ENCODE peak calls at places on chromosomes 1 and 21, in four cellular contexts. H is HFF-Myc, C is IMR-90, P is left lung. I is an unnamed sample.

GRCh38 chr1:115189814-115190541 is 100.7 kb upstream of the TSPAN2 start:
- DNase-seq in H (peak; percentile 98), C (peak; percentile 95), P (no peak), I (no peak)

GRCh38 chr1:155327981-155328380 is 7.3 kb downstream of the RUSC1 start:
- DNase-seq in H (no peak), C (no peak), P (no peak), I (no peak)

GRCh38 chr1:245718951-245719350 is 564.2 kb downstream of the KIF26B start:
- DNase-seq in P (no peak), C (no peak), H (no peak), I (no peak)

GRCh38 chr1:173444757-173445156 is 32.4 kb upstream of the PRDX6 start:
- DNase-seq in H (no peak), P (no peak), C (no peak), I (no peak)

GRCh38 chr1:202002447-202002846 is 7.9 kb upstream of the ELF3 start:
- DNase-seq in P (no peak), H (no peak), C (no peak), I (no peak)

GRCh38 chr21:27329255-27329851 is 362.5 kb upstream of the ADAMTS5 start:
- DNase-seq in C (peak; percentile 82), H (no peak), P (no peak), I (peak; percentile 31)

GRCh38 chr1:20711285-20712209 is 6.3 kb downstream of the KIF17 start:
- DNase-seq in P (no peak), H (no peak), C (no peak), I (no peak)

GRCh38 chr1:51957618-51958017 is 32.9 kb downstream of the RAB3B start:
- DNase-seq in C (no peak), P (no peak), H (no peak), I (peak; percentile 43)

GRCh38 chr1:112141301-112141700 is 151.8 kb upstream of the KCND3 start:
- DNase-seq in C (no peak), H (no peak), P (no peak), I (no peak)

GRCh38 chr1:16183157-16183556 is 27.3 kb upstream of the EPHA2 start:
- DNase-seq in C (peak; percentile 78), P (peak; percentile 83), H (no peak), I (no peak)

GRCh38 chr1:211885746-211886522 is 55.4 kb upstream of the LPGAT1 start:
- DNase-seq in H (no peak), C (no peak), P (no peak), I (no peak)

GRCh38 chr1:36638268-36638667 is 155.6 kb upstream of the CSF3R start:
- DNase-seq in P (no peak), H (no peak), C (peak; percentile 55), I (no peak)

GRCh38 chr1:36968730-36969129 is 65.6 kb downstream of the GRIK3 start:
- DNase-seq in C (no peak), H (no peak), P (no peak), I (no peak)

GRCh38 chr1:23370744-23371710 is 1.4 kb upstream of the ZNF436 start:
- DNase-seq in C (no peak), H (no peak), P (no peak), I (no peak)

GRCh38 chr1:19429611-19430010 is 55.7 kb downstream of the CAPZB start:
- DNase-seq in P (no peak), H (no peak), C (no peak), I (no peak)

GRCh38 chr1:68197891-68198290 is 34.4 kb downstream of the WLS start:
- DNase-seq in P (no peak), C (peak; percentile 49), H (no peak), I (peak; percentile 50)

GRCh38 chr21:40118527-40118926 is 251.3 kb downstream of the PCP4 start:
- DNase-seq in P (no peak), C (no peak), H (no peak), I (no peak)

GRCh38 chr1:8155528-8156186 is 129.5 kb upstream of the ERRFI1 start:
- DNase-seq in P (no peak), H (no peak), C (peak; percentile 31), I (no peak)

GRCh38 chr1:18643154-18644012 is 12.7 kb downstream of the PAX7 start:
- DNase-seq in C (no peak), H (no peak), P (no peak), I (no peak)

DNA sequence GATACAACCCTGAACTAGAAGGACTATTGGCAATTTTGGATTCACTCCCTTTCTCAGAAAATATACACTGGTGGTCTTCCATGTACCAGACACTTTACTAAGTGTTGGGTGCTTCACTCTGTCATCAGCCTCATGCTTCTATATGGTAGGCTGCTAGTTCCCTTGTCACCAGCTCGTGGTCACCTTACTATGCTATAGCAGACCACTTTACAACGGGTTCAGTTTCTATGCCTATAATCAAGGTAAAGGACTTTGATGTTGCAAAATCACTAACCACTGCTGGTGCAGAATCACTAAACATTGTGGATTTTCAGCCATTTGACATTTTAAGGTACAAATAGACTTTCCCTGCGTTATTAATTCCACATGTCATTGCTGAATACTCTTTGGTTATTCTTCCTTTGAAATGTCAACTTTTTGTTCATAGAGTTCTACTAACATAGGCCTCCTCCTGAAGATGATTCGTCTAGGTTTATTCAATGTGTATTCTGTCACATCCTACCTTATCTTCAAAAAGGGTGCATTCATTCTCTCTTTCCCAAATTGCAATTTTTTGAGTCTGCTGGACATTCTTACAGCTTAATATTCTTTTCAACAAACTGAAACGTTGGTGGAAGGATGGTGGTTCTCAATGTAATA is 78.3 kb downstream of the LRRC8C start:
- DNase-seq in P (no peak), H (no peak), C (no peak), I (no peak)
- H3K4me3 ChIP-seq in P (no peak overlapping the region), H (no peak overlapping the region), C (no peak overlapping the region), I (no peak overlapping the region)

GRCh38 chr1:81472387-81472786 is 328.3 kb upstream of the ADGRL2 start:
- DNase-seq in H (no peak), P (no peak), C (no peak), I (no peak)

GRCh38 chr1:81470250-81470649 is 330.5 kb upstream of the ADGRL2 start:
- DNase-seq in H (no peak), C (no peak), P (no peak), I (no peak)

GRCh38 chr1:81466970-81467369 is 333.8 kb upstream of the ADGRL2 start:
- DNase-seq in H (no peak), P (no peak), C (no peak), I (no peak)

GRCh38 chr1:81467433-81467832 is 333.3 kb upstream of the ADGRL2 start:
- DNase-seq in P (no peak), H (no peak), C (no peak), I (no peak)

DNA sequence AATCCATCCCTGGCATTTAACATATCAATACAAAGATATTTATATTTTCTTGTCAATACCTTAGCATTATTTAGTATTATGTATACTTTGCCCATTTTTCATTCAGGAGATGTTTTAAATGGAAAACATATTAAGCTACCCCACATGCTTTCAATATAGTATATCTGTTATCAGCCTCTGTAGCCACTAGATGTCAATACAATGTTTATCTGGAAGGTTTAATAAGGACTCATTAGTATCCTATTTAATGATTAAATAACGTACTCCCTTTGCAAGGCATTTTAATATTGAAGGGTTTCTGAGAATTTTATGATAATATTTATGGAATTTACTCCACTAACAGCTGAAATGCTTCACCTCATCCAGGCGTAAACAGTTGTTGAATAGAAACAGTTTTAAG is 329.5 kb upstream of the ADGRL2 start:
- DNase-seq in H (no peak), C (no peak), P (no peak), I (no peak)
- TF ChIP-seq CTCF in H (no peak), C (no peak), P (no peak), I (peak; percentile 34)

DNA sequence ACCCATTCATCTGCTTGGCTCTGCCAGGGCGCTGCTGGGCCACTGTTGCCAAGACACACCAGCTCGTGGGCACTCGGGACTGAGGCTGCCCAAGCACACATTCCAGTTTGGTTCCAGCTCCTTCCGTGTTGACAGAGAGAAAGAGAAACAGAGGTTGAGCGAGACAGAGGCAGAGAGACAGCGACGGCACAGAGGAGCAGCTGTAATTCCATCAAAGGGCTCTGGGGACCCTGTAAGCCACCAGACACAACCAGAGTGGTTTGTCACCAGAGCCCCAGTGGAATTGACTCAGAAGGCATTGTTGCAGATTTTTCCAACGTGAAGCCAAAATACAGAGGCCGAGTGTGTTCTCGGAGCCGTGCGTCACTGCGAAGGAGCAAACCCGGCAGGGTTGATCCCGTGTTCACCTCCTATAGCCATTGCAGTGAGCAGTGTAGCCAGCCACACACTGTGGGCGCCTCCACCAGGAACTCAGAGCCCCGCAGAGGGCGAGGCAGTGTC is 33.5 kb downstream of the SYF2 start:
- DNase-seq in H (no peak), C (no peak), P (no peak), I (peak; percentile 59)
- H3K4me3 ChIP-seq in H (no peak overlapping the region), C (no peak overlapping the region), P (no peak overlapping the region), I (no peak overlapping the region)

GRCh38 chr1:3403388-3404179 is 50.9 kb upstream of the ARHGEF16 start:
- DNase-seq in P (no peak), C (no peak), H (no peak), I (no peak)
- TF ChIP-seq CTCF in P (no peak), C (no peak), H (no peak), I (peak; percentile 14)

DNA sequence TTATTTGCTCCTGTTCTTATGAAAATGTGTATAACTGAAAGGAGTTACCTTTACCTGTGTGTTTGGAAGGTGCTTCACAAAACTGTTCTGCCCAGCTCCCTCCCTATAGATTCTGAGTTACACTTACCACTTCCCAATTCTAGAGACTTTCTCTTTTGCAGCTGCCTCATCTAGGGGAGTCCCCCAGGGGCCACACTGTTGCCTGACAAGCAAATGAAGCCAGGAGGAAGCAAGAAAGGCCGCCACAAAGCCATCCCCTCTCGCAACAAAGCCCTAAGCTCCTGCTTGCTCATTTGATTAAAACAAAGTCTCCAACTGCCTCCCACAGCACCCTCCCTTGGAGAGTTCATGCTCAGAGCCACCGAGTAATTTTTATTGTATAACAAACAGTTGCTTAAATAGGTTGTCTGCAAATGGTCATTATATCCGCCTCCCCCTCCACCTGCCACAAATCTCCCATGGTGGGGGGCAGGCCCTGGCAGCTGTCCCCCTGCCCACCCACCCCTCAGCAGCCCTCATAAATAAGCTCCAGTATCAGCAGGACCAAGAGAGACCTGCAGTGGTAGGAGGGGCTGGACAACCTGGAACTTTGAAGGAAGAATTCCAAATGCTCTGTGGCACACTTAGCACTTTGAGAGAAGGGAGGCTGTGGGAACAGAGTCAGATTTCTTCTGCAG is 237.7 kb downstream of the TTLL7 start:
- DNase-seq in P (no peak), H (no peak), C (no peak), I (no peak)
- H3K4me3 ChIP-seq in P (no peak overlapping the region), H (no peak overlapping the region), C (no peak overlapping the region), I (no peak overlapping the region)

GRCh38 chr1:198880397-198880796 is 241.6 kb downstream of the PTPRC start:
- DNase-seq in P (no peak), H (no peak), C (peak; percentile 62), I (no peak)

GRCh38 chr1:198879711-198880306 is 241.0 kb downstream of the PTPRC start:
- DNase-seq in H (no peak), P (no peak), C (no peak), I (no peak)

GRCh38 chr1:198880818-198881597 is 242.2 kb downstream of the PTPRC start:
- DNase-seq in C (peak; percentile 97), P (no peak), H (peak; percentile 72), I (no peak)

GRCh38 chr1:198876371-198876871 is 237.6 kb downstream of the PTPRC start:
- DNase-seq in C (no peak), P (no peak), H (no peak), I (no peak)

GRCh38 chr1:198878566-198878965 is 239.7 kb downstream of the PTPRC start:
- DNase-seq in H (no peak), C (no peak), P (no peak), I (no peak)
- TF ChIP-seq CTCF in H (no peak), C (no peak), P (no peak), I (no peak)

GRCh38 chr1:26353210-26353859 is 595 bp downstream of the CRYBG2 start:
- DNase-seq in P (no peak), H (no peak), C (no peak), I (no peak)
- H3K4me3 ChIP-seq in P (no peak overlapping the region), H (no peak overlapping the region), C (no peak overlapping the region), I (no peak overlapping the region)

I was measured in LNCaP clone FGC.